ENCODE peak calls at places on chromosomes 7 and 10, in four cellular contexts. F is left kidney, G is ELF-1, Y is AG04449. W is an unnamed sample.
A peak's percentile ranks its signal among the peaks of the same experiment; 100 is the strongest.

GRCh38 chr10:44873156-44873555 is 38.0 kb upstream of the TMEM72 start:
- DNase-seq in G (no peak), F (no peak), Y (no peak), W (no peak)

GRCh38 chr10:132684164-132684891 is 101.6 kb downstream of the NKX6-2 start:
- DNase-seq in G (no peak), F (no peak), Y (no peak), W (peak; percentile 5)

GRCh38 chr10:116691079-116691398 is 51.3 kb downstream of the HSPA12A start:
- DNase-seq in Y (no peak), F (no peak), G (no peak), W (no peak)

GRCh38 chr7:7703427-7703826 is 15.0 kb downstream of the RPA3 start:
- DNase-seq in G (no peak), Y (no peak), F (no peak), W (no peak)

GRCh38 chr10:97543025-97543546 is 29.5 kb upstream of the ANKRD2 start:
- DNase-seq in F (peak; percentile 43), Y (peak; percentile 83), G (peak; percentile 70), W (peak; percentile 79)

GRCh38 chr7:153061913-153062528 is 302.5 kb downstream of the ACTR3B start:
- DNase-seq in F (peak; percentile 86), G (peak; percentile 56), Y (no peak), W (no peak)

GRCh38 chr7:43954524-43955228 is 28.4 kb downstream of the UBE2D4 start:
- DNase-seq in Y (peak; percentile 21), F (peak; percentile 69), G (peak; percentile 54), W (peak; percentile 41)

GRCh38 chr10:48465860-48466521 is 138.9 kb downstream of the ARHGAP22 start:
- DNase-seq in G (peak; percentile 59), F (no peak), Y (no peak), W (no peak)

GRCh38 chr10:46995234-46995633 is 84.0 kb downstream of the PTPN20 start:
- DNase-seq in G (peak; percentile 17), Y (no peak), F (no peak), W (no peak)

GRCh38 chr10:33010132-33011037 is 52.4 kb upstream of the ITGB1 start:
- DNase-seq in F (peak; percentile 49), Y (no peak), G (peak; percentile 67), W (no peak)

GRCh38 chr10:79930267-79930666 is 18.6 kb downstream of the SFTPD start:
- DNase-seq in Y (no peak), F (no peak), G (no peak), W (no peak)

GRCh38 chr10:79234391-79235318 is 112.6 kb upstream of the PPIF start:
- DNase-seq in G (no peak), Y (no peak), F (no peak), W (no peak)

GRCh38 chr7:16223963-16224707 is 197.2 kb downstream of the CRPPA start:
- DNase-seq in F (peak; percentile 7), Y (no peak), G (no peak), W (no peak)

GRCh38 chr7:87317691-87318245 is 27.7 kb upstream of the CROT start:
- DNase-seq in Y (no peak), G (no peak), F (no peak), W (no peak)

GRCh38 chr10:42953684-42954674 is 122.9 kb upstream of the RET start:
- DNase-seq in Y (no peak), F (no peak), G (peak; percentile 0), W (no peak)

GRCh38 chr10:24962998-24963397 is 10.6 kb upstream of the PRTFDC1 start:
- DNase-seq in F (no peak), Y (no peak), G (no peak), W (no peak)

GRCh38 chr7:126411821-126412383 is 840.8 kb downstream of the GRM8 start:
- DNase-seq in F (no peak), G (no peak), Y (no peak), W (no peak)

GRCh38 chr7:19203686-19204085 is 58.5 kb upstream of the FERD3L start:
- DNase-seq in F (no peak), G (no peak), Y (no peak), W (no peak)

GRCh38 chr7:15104411-15105092 is 202.0 kb upstream of the DGKB start:
- DNase-seq in F (peak; percentile 50), Y (no peak), G (no peak), W (no peak)

GRCh38 chr7:27129729-27130539 is 623 bp downstream of the HOXA4 start:
- DNase-seq in G (peak; percentile 46), F (peak; percentile 95), Y (no peak), W (no peak)

GRCh38 chr10:63901228-63901627 is 380.0 kb downstream of the REEP3 start:
- DNase-seq in G (peak; percentile 31), Y (no peak), F (no peak), W (no peak)

GRCh38 chr7:134451656-134452055 is 7.2 kb downstream of the AKR1B1 start:
- DNase-seq in Y (no peak), F (no peak), G (no peak), W (peak; percentile 14)

GRCh38 chr10:4725917-4726606 is 99.9 kb upstream of the AKR1E2 start:
- DNase-seq in G (no peak), Y (peak; percentile 40), F (no peak), W (no peak)